ENCODE peak calls at places on chromosomes 7 and 10, in four cellular contexts. One of them, this sample, is unnamed.
A peak's percentile ranks its signal among the peaks of the same experiment; 100 is the strongest.

GRCh38 chr10:46323176-46323575 is 36.4 kb downstream of the ANTXRL start:
- DNase-seq in LoVo: no peak
- DNase-seq in osteoblast: peak; percentile 47
- DNase-seq in SJSA1: no peak
- DNase-seq in this sample: no peak

GRCh38 chr10:49448924-49449323 is 53.0 kb upstream of the DRGX start:
- DNase-seq in LoVo: no peak
- DNase-seq in osteoblast: no peak
- DNase-seq in SJSA1: no peak
- DNase-seq in this sample: no peak

GRCh38 chr10:74488907-74489306 is 337.5 kb upstream of the KAT6B start:
- DNase-seq in LoVo: no peak
- DNase-seq in osteoblast: no peak
- DNase-seq in SJSA1: no peak
- DNase-seq in this sample: no peak

GRCh38 chr7:35263396-35263795 is 9.5 kb upstream of the TBX20 start:
- DNase-seq in LoVo: no peak
- DNase-seq in osteoblast: no peak
- DNase-seq in SJSA1: no peak
- DNase-seq in this sample: no peak

GRCh38 chr7:83814480-83814879 is 165.5 kb upstream of the SEMA3E start:
- DNase-seq in LoVo: no peak
- DNase-seq in osteoblast: no peak
- DNase-seq in SJSA1: no peak
- DNase-seq in this sample: no peak

GRCh38 chr10:109912335-109913282 is 10.7 kb downstream of the XPNPEP1 start:
- DNase-seq in LoVo: no peak
- DNase-seq in osteoblast: no peak
- DNase-seq in SJSA1: no peak
- DNase-seq in this sample: peak; percentile 28

GRCh38 chr7:19122018-19122588 is 4.7 kb upstream of the TWIST1 start:
- DNase-seq in LoVo: peak; percentile 40
- DNase-seq in osteoblast: peak; percentile 80
- DNase-seq in SJSA1: peak; percentile 72
- DNase-seq in this sample: peak; percentile 37

GRCh38 chr10:100769481-100769880 is 24.1 kb downstream of the PAX2 start:
- DNase-seq in LoVo: no peak
- DNase-seq in osteoblast: no peak
- DNase-seq in SJSA1: no peak
- DNase-seq in this sample: no peak

GRCh38 chr7:151844828-151845200 is 32.1 kb downstream of the PRKAG2 start:
- DNase-seq in LoVo: no peak
- DNase-seq in osteoblast: no peak
- DNase-seq in SJSA1: no peak
- DNase-seq in this sample: no peak

GRCh38 chr7:18262054-18262453 is 233.5 kb upstream of the HDAC9 start:
- DNase-seq in LoVo: no peak
- DNase-seq in osteoblast: no peak
- DNase-seq in SJSA1: no peak
- DNase-seq in this sample: no peak

GRCh38 chr10:69056536-69057260 is 31.2 kb upstream of the SRGN start:
- DNase-seq in LoVo: no peak
- DNase-seq in osteoblast: no peak
- DNase-seq in SJSA1: no peak
- DNase-seq in this sample: no peak

GRCh38 chr10:70418713-70419112 is 14.8 kb downstream of the EIF4EBP2 start:
- DNase-seq in LoVo: no peak
- DNase-seq in osteoblast: no peak
- DNase-seq in SJSA1: no peak
- DNase-seq in this sample: no peak

GRCh38 chr10:77533887-77534278 is 103.7 kb downstream of the KCNMA1 start:
- DNase-seq in LoVo: no peak
- DNase-seq in osteoblast: no peak
- DNase-seq in SJSA1: peak; percentile 12
- DNase-seq in this sample: no peak

GRCh38 chr7:92808006-92808405 is 28.4 kb downstream of the CDK6 start:
- DNase-seq in LoVo: no peak
- DNase-seq in osteoblast: no peak
- DNase-seq in SJSA1: no peak
- DNase-seq in this sample: no peak

GRCh38 chr10:47276071-47276470 is 23.9 kb upstream of the GDF10 start:
- DNase-seq in LoVo: no peak
- DNase-seq in osteoblast: no peak
- DNase-seq in SJSA1: no peak
- DNase-seq in this sample: no peak

GRCh38 chr7:83643754-83644153 is 5.2 kb downstream of the SEMA3E start:
- DNase-seq in LoVo: no peak
- DNase-seq in osteoblast: no peak
- DNase-seq in SJSA1: no peak
- DNase-seq in this sample: peak; percentile 84

This sample was measured in HT-29.